ENCODE peak calls at places on chromosome X, in ten cellular contexts. L is GM12865; E is EL; Z is T-cell; F is stimulated activated naive CD8-positive, alpha-beta T cell treated with anti-CD3 and anti-CD28 coated beads, Interleukin-15, amount 100 ng/mL, for 72 hours; I is AG08396; R is Kasumi-1; V is nucleus accumbens; C is heart left ventricle; Y is NCI-H446 treated with DMSO at 0.1 percent for 48 hours. A is an unnamed sample.

GRCh38 chrX:128862557-128862956 is 660.7 kb downstream of the SMARCA1 start:
- DNase-seq in L (no peak), E (no peak), Z (no peak), F (no peak), I (no peak), R (no peak), V (no peak), C (no peak), Y (no peak), A (no peak)

GRCh38 chrX:18010251-18010650 is 149.2 kb upstream of the RAI2 start:
- DNase-seq in L (no peak), E (no peak), Z (no peak), F (no peak), I (no peak), R (no peak), V (no peak), C (no peak), Y (no peak), A (peak)

GRCh38 chrX:130726661-130727060 is 176.3 kb downstream of the ENOX2 start:
- DNase-seq in L (no peak), E (peak), Z (no peak), F (no peak), I (no peak), R (peak), V (no peak), C (no peak), Y (no peak), A (no peak)

GRCh38 chrX:9905288-9905687 is 61.9 kb upstream of the CLDN34 start:
- DNase-seq in L (no peak), E (peak), Z (no peak), F (no peak), I (no peak), R (no peak), V (no peak), C (no peak), Y (no peak), A (no peak)

GRCh38 chrX:56766554-56767412 is 37.7 kb downstream of the NBDY start:
- DNase-seq in L (no peak), E (peak), Z (no peak), F (no peak), I (peak), R (no peak), V (no peak), C (no peak), Y (no peak), A (no peak)

GRCh38 chrX:51891821-51892551 is 1.4 kb upstream of the MAGED1 start:
- DNase-seq in L (peak), E (peak), Z (no peak), F (no peak), I (no peak), R (peak), V (no peak), C (peak), Y (peak), A (peak)

GRCh38 chrX:341541-342101 is 23.0 kb upstream of the GTPBP6 start:
- DNase-seq in L (no peak), E (no peak), Z (no peak), F (no peak), I (no peak), R (no peak), V (no peak), C (no peak), Y (no peak), A (no peak)

GRCh38 chrX:19544693-19545305 is 29.5 kb upstream of the MAP3K15 start:
- DNase-seq in L (peak), E (peak), Z (peak), F (peak), I (peak), R (peak), V (no peak), C (peak), Y (peak), A (peak)

GRCh38 chrX:989959-990510 is 222.4 kb downstream of the CRLF2 start:
- DNase-seq in L (peak), E (peak), Z (peak), F (peak), I (peak), R (no peak), V (peak), C (peak), Y (peak), A (peak)

GRCh38 chrX:124194209-124194608 is 138.3 kb upstream of the TEX13D start:
- DNase-seq in L (no peak), E (no peak), Z (no peak), F (no peak), I (no peak), R (no peak), V (no peak), C (peak), Y (no peak), A (no peak)

GRCh38 chrX:133559909-133560308 is 144.6 kb upstream of the GPC4 start:
- DNase-seq in L (no peak), E (no peak), Z (no peak), F (no peak), I (no peak), R (no peak), V (no peak), C (no peak), Y (no peak), A (no peak)

GRCh38 chrX:111402378-111402777 is 9.6 kb downstream of the DCX start:
- DNase-seq in L (no peak), E (no peak), Z (no peak), F (no peak), I (no peak), R (no peak), V (no peak), C (no peak), Y (no peak), A (no peak)

GRCh38 chrX:78944351-78944750 is 840 bp upstream of the P2RY10 start:
- DNase-seq in L (no peak), E (no peak), Z (no peak), F (no peak), I (no peak), R (no peak), V (no peak), C (no peak), Y (no peak), A (no peak)

GRCh38 chrX:108105473-108105872 is 13.9 kb downstream of the ATG4A start:
- DNase-seq in L (no peak), E (no peak), Z (no peak), F (no peak), I (no peak), R (no peak), V (no peak), C (no peak), Y (no peak), A (no peak)

GRCh38 chrX:43753637-43754036 is 97.5 kb downstream of the MAOA start:
- DNase-seq in L (no peak), E (no peak), Z (no peak), F (no peak), I (peak), R (no peak), V (no peak), C (no peak), Y (no peak), A (no peak)

GRCh38 chrX:18643853-18644252 is 28.1 kb downstream of the RS1 start:
- DNase-seq in L (no peak), E (no peak), Z (no peak), F (no peak), I (no peak), R (no peak), V (no peak), C (no peak), Y (no peak), A (no peak)

GRCh38 chrX:3659761-3660160 is 53.7 kb downstream of the PRKX start:
- DNase-seq in L (no peak), E (peak), Z (no peak), F (no peak), I (no peak), R (no peak), V (no peak), C (no peak), Y (no peak), A (no peak)

GRCh38 chrX:129957241-129958099 is 25.0 kb upstream of the BCORL1 start:
- DNase-seq in L (peak), E (peak), Z (no peak), F (peak), I (peak), R (peak), V (no peak), C (peak), Y (no peak), A (peak)

GRCh38 chrX:96538104-96538725 is 146.4 kb upstream of the DIAPH2 start:
- DNase-seq in L (no peak), E (no peak), Z (no peak), F (no peak), I (no peak), R (no peak), V (no peak), C (no peak), Y (no peak), A (no peak)

GRCh38 chrX:40094041-40094899 is 3.5 kb downstream of the BCOR start:
- DNase-seq in L (peak), E (peak), Z (no peak), F (no peak), I (no peak), R (no peak), V (no peak), C (peak), Y (no peak), A (peak)

GRCh38 chrX:119423631-119424030 is 24.5 kb downstream of the SLC25A43 start:
- DNase-seq in L (peak), E (no peak), Z (no peak), F (no peak), I (no peak), R (no peak), V (no peak), C (no peak), Y (no peak), A (no peak)

GRCh38 chrX:32289356-32289755 is 922.0 kb downstream of the DMD start:
- DNase-seq in L (no peak), E (no peak), Z (no peak), F (no peak), I (no peak), R (no peak), V (no peak), C (no peak), Y (no peak), A (no peak)

GRCh38 chrX:10052906-10053625 is 85.9 kb downstream of the CLDN34 start:
- DNase-seq in L (no peak), E (peak), Z (no peak), F (no peak), I (no peak), R (peak), V (peak), C (peak), Y (no peak), A (no peak)

GRCh38 chrX:12372111-12372510 is 233.8 kb downstream of the FRMPD4 start:
- DNase-seq in L (no peak), E (peak), Z (no peak), F (no peak), I (peak), R (no peak), V (no peak), C (no peak), Y (no peak), A (no peak)

GRCh38 chrX:9147631-9148189 is 113.8 kb upstream of the FAM9B start:
- DNase-seq in L (no peak), E (no peak), Z (no peak), F (no peak), I (no peak), R (no peak), V (no peak), C (no peak), Y (no peak), A (no peak)

GRCh38 chrX:9992061-9992460 is 24.9 kb downstream of the CLDN34 start:
- DNase-seq in L (no peak), E (no peak), Z (no peak), F (no peak), I (no peak), R (no peak), V (no peak), C (no peak), Y (no peak), A (no peak)

GRCh38 chrX:39418936-39419659 is 617.8 kb downstream of the MID1IP1 start:
- DNase-seq in L (no peak), E (no peak), Z (no peak), F (no peak), I (no peak), R (no peak), V (no peak), C (peak), Y (peak), A (peak)

GRCh38 chrX:75151828-75152592 is 4.1 kb downstream of the ABCB7 start:
- DNase-seq in L (no peak), E (peak), Z (no peak), F (no peak), I (no peak), R (no peak), V (no peak), C (no peak), Y (no peak), A (no peak)

GRCh38 chrX:96722793-96723192 is 38.2 kb downstream of the DIAPH2 start:
- DNase-seq in L (no peak), E (no peak), Z (no peak), F (no peak), I (no peak), R (no peak), V (no peak), C (no peak), Y (no peak), A (no peak)

GRCh38 chrX:101191217-101191750 is 28.3 kb upstream of the DRP2 start:
- DNase-seq in L (no peak), E (no peak), Z (no peak), F (no peak), I (peak), R (no peak), V (no peak), C (peak), Y (no peak), A (peak)

GRCh38 chrX:47664737-47665136 is 5.8 kb upstream of the UXT start:
- DNase-seq in L (no peak), E (peak), Z (no peak), F (no peak), I (no peak), R (no peak), V (no peak), C (no peak), Y (no peak), A (no peak)

GRCh38 chrX:152601848-152602616 is 35.7 kb upstream of the GABRQ start:
- DNase-seq in L (peak), E (no peak), Z (no peak), F (no peak), I (no peak), R (peak), V (no peak), C (no peak), Y (no peak), A (no peak)

A was measured in hepatocyte.